ENCODE peak calls at places on chromosomes 3 and 15, in four cellular contexts. Q is colonic mucosa, Z is body of pancreas, M is OCI-LY7. H is an unnamed sample. For H3K4me1, the result is how much of the 10 kb centered on the place peaks cover.

GRCh38 chr15:45093622-45094357 is 20.2 kb downstream of the DUOX2 start:
- DNase-seq in Q (no peak), Z (no peak), M (no peak), H (no peak)

GRCh38 chr15:58331903-58332675 is 99.7 kb upstream of the LIPC start:
- DNase-seq in Q (peak), Z (peak), M (peak), H (peak)

GRCh38 chr15:98433302-98433701 is 215.0 kb upstream of the IGF1R start:
- DNase-seq in Q (no peak), Z (no peak), M (no peak), H (no peak)

GRCh38 chr3:122594025-122594424 is 16.6 kb downstream of the PARP15 start:
- DNase-seq in Q (no peak), Z (no peak), M (no peak), H (no peak)

GRCh38 chr3:177071496-177072156 is 125.7 kb downstream of the TBL1XR1 start:
- DNase-seq in Q (no peak), Z (no peak), M (no peak), H (no peak)

GRCh38 chr3:98536456-98537017 is 4.8 kb downstream of the GPR15 start:
- DNase-seq in Q (no peak), Z (no peak), M (peak), H (no peak)

GRCh38 chr3:113231827-113232253 is 20.5 kb downstream of the BOC start:
- DNase-seq in Q (no peak), Z (no peak), M (no peak), H (no peak)

GRCh38 chr3:17632401-17633100 is 109.9 kb downstream of the TBC1D5 start:
- DNase-seq in Q (no peak), Z (peak), M (no peak), H (no peak)

GRCh38 chr3:45529697-45530096 is 64.9 kb upstream of the LIMD1 start:
- DNase-seq in Q (no peak), Z (no peak), M (no peak), H (no peak)

GRCh38 chr3:157516928-157517327 is 13.7 kb upstream of the VEPH1 start:
- DNase-seq in Q (no peak), Z (no peak), M (no peak), H (no peak)

GRCh38 chr3:16838561-16838960 is 46.2 kb upstream of the PLCL2 start:
- DNase-seq in Q (peak), Z (peak), M (peak), H (no peak)

GRCh38 chr3:185677146-185677829 is 91.2 kb downstream of the SENP2 start:
- DNase-seq in Q (peak), Z (peak), M (peak), H (no peak)

GRCh38 chr3:55523471-55523870 is 36.4 kb upstream of the WNT5A start:
- DNase-seq in Q (no peak), Z (no peak), M (no peak), H (no peak)

GRCh38 chr15:62928242-62928995 is 114.1 kb upstream of the TPM1 start:
- DNase-seq in Q (no peak), Z (peak), M (no peak), H (no peak)

GRCh38 chr15:93109370-93110105 is 20.5 kb upstream of the RGMA start:
- DNase-seq in Q (no peak), Z (no peak), M (no peak), H (no peak)

GRCh38 chr3:50316657-50317242 is 5.8 kb downstream of the HYAL2 start:
- DNase-seq in Q (peak), Z (no peak), M (peak), H (peak)

GRCh38 chr3:126149256-126149902 is 31.0 kb downstream of the ALDH1L1 start:
- DNase-seq in Q (peak), Z (no peak), M (no peak), H (no peak)

DNA sequence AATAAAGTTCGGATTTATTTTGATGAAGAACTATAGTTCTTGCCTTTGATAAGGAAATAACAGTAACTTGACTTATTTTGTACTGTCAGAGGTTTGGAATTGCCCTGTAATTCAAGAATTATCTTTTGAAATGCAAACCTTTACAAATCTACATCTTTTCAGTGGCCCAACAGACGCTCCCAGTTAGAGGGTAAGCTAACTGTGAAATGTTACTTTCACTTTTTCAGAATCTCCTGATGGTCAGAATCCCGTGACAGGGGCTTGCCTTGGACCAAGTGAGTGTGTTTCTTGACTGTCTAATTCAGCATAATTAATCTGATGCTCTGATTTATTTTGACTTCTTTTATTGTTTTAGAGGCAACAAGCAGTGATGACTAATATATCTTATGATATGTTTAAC is 262.5 kb downstream of the PLOD2 start:
- DNase-seq in Q (no peak), Z (no peak), M (no peak), H (no peak)
- H3K4me3 ChIP-seq in Q (no peak), Z (no peak), M (no peak), H (no peak)

DNA sequence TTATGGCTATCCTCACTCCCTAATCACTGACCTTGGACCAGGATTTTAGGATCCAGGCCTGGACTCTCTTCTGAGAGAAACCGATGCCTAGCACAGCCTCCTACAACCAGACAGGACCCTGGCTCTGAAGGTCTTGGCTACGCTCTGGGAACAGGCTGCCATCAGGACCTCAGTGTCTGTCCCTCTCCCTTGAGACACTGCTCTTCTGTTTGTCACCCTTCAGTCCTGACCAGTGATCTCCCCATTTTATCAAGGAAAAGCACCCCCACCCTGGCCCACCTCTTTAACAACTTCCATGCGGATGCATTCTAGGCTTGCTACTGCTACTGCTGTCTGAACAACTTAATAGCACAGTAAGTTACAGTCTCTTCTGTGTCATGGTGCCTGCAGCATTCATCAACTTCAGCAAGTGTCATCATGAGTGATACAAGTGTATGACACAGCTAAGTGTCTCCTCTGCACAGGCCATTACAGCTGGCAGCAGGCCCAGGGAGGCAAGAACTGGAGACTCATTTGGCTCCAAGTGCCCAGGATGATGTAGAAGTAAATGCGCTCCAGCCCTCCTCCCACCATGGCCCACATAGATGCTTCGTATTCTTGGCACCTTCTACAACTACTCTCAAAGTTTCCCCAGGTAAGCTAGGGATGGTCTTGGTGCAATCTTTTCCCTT is 302.4 kb downstream of the EPHB1 start:
- DNase-seq in Q (no peak), Z (no peak), M (no peak), H (no peak)
- H3K4me1 ChIP-seq in Q (under half), Z (under half), M (under half), H (under half)

GRCh38 chr15:68190048-68190447 is 15.1 kb downstream of the CALML4 start:
- DNase-seq in Q (no peak), Z (no peak), M (no peak), H (no peak)

GRCh38 chr15:68186671-68187397 is 18.3 kb downstream of the CALML4 start:
- DNase-seq in Q (no peak), Z (no peak), M (no peak), H (no peak)

GRCh38 chr15:68187559-68187958 is 17.6 kb downstream of the CALML4 start:
- DNase-seq in Q (peak), Z (peak), M (peak), H (no peak)

GRCh38 chr15:68191555-68191954 is 13.6 kb downstream of the CALML4 start:
- DNase-seq in Q (no peak), Z (no peak), M (no peak), H (no peak)

DNA sequence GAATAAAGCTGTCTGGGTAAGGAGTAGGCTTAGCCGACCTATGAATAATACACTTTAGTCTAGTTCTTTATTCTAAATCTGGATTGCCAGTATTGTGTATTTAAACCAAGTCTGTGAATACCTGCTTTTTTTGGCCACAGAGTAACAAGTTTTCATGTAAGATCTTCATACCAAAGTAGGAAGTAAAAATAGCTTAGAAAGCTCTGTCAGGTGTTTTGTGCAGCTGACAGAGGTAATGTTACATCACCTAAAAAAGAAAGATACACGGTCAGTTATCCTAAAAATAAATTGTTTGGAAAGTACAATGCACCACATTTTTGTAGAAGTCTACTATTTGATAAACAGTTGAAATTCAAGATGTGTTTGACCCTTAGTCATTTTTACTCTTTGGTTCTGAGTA is 16.5 kb downstream of the CALML4 start:
- DNase-seq in Q (no peak), Z (no peak), M (peak), H (no peak)
- H3K27ac ChIP-seq in Q (no peak), Z (peak), M (peak), H (no peak)

DNA sequence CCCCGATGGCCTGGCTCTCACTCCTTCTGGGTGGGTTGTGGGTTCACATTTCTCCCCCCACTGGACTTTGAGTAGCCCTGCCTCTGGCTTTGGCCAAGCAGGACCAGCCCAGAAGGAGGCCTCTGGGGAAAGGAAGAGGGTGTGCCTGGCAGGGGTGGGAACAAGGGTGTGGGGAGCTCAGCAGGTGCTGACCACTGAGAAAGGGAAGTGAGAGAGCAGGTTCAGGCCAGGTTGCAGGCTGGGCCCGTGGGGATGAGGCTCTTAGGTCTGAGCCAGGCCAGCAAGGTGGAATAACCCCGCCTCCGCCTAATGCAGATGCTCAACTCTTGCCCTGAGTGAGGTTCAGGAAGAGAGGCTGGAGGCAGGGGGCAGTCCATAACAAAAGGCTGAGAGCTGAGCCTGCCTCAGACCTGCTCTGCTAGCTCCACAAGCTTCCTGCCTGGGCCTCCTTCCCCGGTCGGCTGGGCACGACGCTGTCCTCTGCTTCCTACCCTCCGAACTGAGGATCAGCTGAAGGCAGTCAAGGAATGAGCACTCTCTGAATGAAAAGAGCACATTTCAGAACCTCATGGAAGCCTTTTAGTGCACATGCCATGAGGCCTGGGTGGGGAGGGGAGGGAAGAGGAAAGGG is 82.7 kb downstream of the TLE3 start:
- DNase-seq in Q (no peak), Z (no peak), M (peak), H (no peak)
- H3K4me3 ChIP-seq in Q (no peak), Z (no peak), M (peak), H (no peak)